ENCODE peak calls at places on chromosomes 1 and 21, in six cellular contexts. One of them, this sample, is unnamed.

GRCh38 chr1:114597949-114598348 is 16.5 kb upstream of the BCAS2 start:
- DNase-seq in SK-N-SH: no peak
- DNase-seq in left ventricle myocardium inferior: no peak
- DNase-seq in tibial artery: no peak
- DNase-seq in cardiac muscle cell: no peak
- DNase-seq in fibroblast of lung: peak; percentile 56
- DNase-seq in this sample: no peak

GRCh38 chr1:17232759-17233661 is 15.9 kb upstream of the PADI3 start:
- DNase-seq in cardiac muscle cell: peak; percentile 62
- DNase-seq in SK-N-SH: no peak
- DNase-seq in tibial artery: no peak
- DNase-seq in left ventricle myocardium inferior: no peak
- DNase-seq in fibroblast of lung: peak; percentile 59
- DNase-seq in this sample: peak; percentile 79

GRCh38 chr1:214332950-214333798 is 52.2 kb downstream of the SMYD2 start:
- DNase-seq in SK-N-SH: peak; percentile 72
- DNase-seq in left ventricle myocardium inferior: no peak
- DNase-seq in cardiac muscle cell: peak; percentile 73
- DNase-seq in tibial artery: peak; percentile 61
- DNase-seq in fibroblast of lung: peak; percentile 70
- DNase-seq in this sample: no peak

GRCh38 chr1:173024543-173024942 is 26.2 kb downstream of the TNFSF18 start:
- DNase-seq in cardiac muscle cell: no peak
- DNase-seq in SK-N-SH: no peak
- DNase-seq in fibroblast of lung: no peak
- DNase-seq in tibial artery: no peak
- DNase-seq in left ventricle myocardium inferior: no peak
- DNase-seq in this sample: no peak

GRCh38 chr1:155124503-155125463 is 2.9 kb upstream of the EFNA1 start:
- DNase-seq in cardiac muscle cell: peak; percentile 50
- DNase-seq in SK-N-SH: no peak
- DNase-seq in tibial artery: no peak
- DNase-seq in left ventricle myocardium inferior: no peak
- DNase-seq in fibroblast of lung: no peak
- DNase-seq in this sample: peak; percentile 85

GRCh38 chr21:27519357-27519756 is 552.5 kb upstream of the ADAMTS5 start:
- DNase-seq in fibroblast of lung: peak; percentile 91
- DNase-seq in left ventricle myocardium inferior: no peak
- DNase-seq in SK-N-SH: no peak
- DNase-seq in cardiac muscle cell: peak; percentile 72
- DNase-seq in tibial artery: no peak
- DNase-seq in this sample: no peak

GRCh38 chr21:34614443-34614692 is 545 bp downstream of the RCAN1 start:
- DNase-seq in fibroblast of lung: no peak
- DNase-seq in left ventricle myocardium inferior: no peak
- DNase-seq in cardiac muscle cell: no peak
- DNase-seq in SK-N-SH: no peak
- DNase-seq in tibial artery: no peak
- DNase-seq in this sample: no peak

GRCh38 chr1:52179073-52179472 is 37.2 kb downstream of the ZFYVE9 start:
- DNase-seq in left ventricle myocardium inferior: no peak
- DNase-seq in cardiac muscle cell: no peak
- DNase-seq in tibial artery: no peak
- DNase-seq in fibroblast of lung: no peak
- DNase-seq in SK-N-SH: no peak
- DNase-seq in this sample: no peak

GRCh38 chr1:40218333-40218732 is 29.4 kb upstream of the TMCO2 start:
- DNase-seq in fibroblast of lung: no peak
- DNase-seq in cardiac muscle cell: no peak
- DNase-seq in SK-N-SH: no peak
- DNase-seq in left ventricle myocardium inferior: no peak
- DNase-seq in tibial artery: no peak
- DNase-seq in this sample: no peak

GRCh38 chr1:241048558-241048957 is 308.4 kb downstream of the RGS7 start:
- DNase-seq in fibroblast of lung: no peak
- DNase-seq in cardiac muscle cell: no peak
- DNase-seq in SK-N-SH: no peak
- DNase-seq in tibial artery: no peak
- DNase-seq in left ventricle myocardium inferior: no peak
- DNase-seq in this sample: no peak

GRCh38 chr1:214979191-214979590 is 103.3 kb upstream of the KCNK2 start:
- DNase-seq in SK-N-SH: no peak
- DNase-seq in cardiac muscle cell: no peak
- DNase-seq in tibial artery: no peak
- DNase-seq in fibroblast of lung: no peak
- DNase-seq in left ventricle myocardium inferior: no peak
- DNase-seq in this sample: no peak

GRCh38 chr21:32442566-32443318 is 30.2 kb downstream of the EVA1C start:
- DNase-seq in left ventricle myocardium inferior: no peak
- DNase-seq in cardiac muscle cell: peak; percentile 69
- DNase-seq in fibroblast of lung: no peak
- DNase-seq in tibial artery: no peak
- DNase-seq in SK-N-SH: no peak
- DNase-seq in this sample: no peak

GRCh38 chr1:201988593-201988992 is 6.1 kb downstream of the RNPEP start:
- DNase-seq in SK-N-SH: no peak
- DNase-seq in cardiac muscle cell: no peak
- DNase-seq in tibial artery: no peak
- DNase-seq in left ventricle myocardium inferior: no peak
- DNase-seq in fibroblast of lung: no peak
- DNase-seq in this sample: no peak

GRCh38 chr1:228308085-228308601 is 98.5 kb downstream of the TRIM11 start:
- DNase-seq in SK-N-SH: no peak
- DNase-seq in cardiac muscle cell: no peak
- DNase-seq in left ventricle myocardium inferior: no peak
- DNase-seq in tibial artery: no peak
- DNase-seq in fibroblast of lung: no peak
- DNase-seq in this sample: no peak

GRCh38 chr1:197066719-197067456 is at the start of gene F13B:
- DNase-seq in SK-N-SH: no peak
- DNase-seq in fibroblast of lung: peak; percentile 7
- DNase-seq in tibial artery: no peak
- DNase-seq in cardiac muscle cell: no peak
- DNase-seq in left ventricle myocardium inferior: no peak
- DNase-seq in this sample: no peak
- H3K4me1 ChIP-seq in SK-N-SH: no peaks in the 10 kb centered on the region
- H3K4me1 ChIP-seq in fibroblast of lung: no peaks in the 10 kb centered on the region
- H3K4me1 ChIP-seq in tibial artery: no peaks in the 10 kb centered on the region
- H3K4me1 ChIP-seq in cardiac muscle cell: no peaks in the 10 kb centered on the region
- H3K4me1 ChIP-seq in left ventricle myocardium inferior: no peaks in the 10 kb centered on the region
- H3K4me1 ChIP-seq in this sample: no peaks in the 10 kb centered on the region

GRCh38 chr1:235993652-235994051 is 71.2 kb downstream of the NID1 start:
- DNase-seq in tibial artery: no peak
- DNase-seq in cardiac muscle cell: no peak
- DNase-seq in SK-N-SH: no peak
- DNase-seq in left ventricle myocardium inferior: no peak
- DNase-seq in fibroblast of lung: no peak
- DNase-seq in this sample: no peak

GRCh38 chr1:235992868-235993267 is 72.0 kb downstream of the NID1 start:
- DNase-seq in SK-N-SH: no peak
- DNase-seq in fibroblast of lung: no peak
- DNase-seq in tibial artery: no peak
- DNase-seq in cardiac muscle cell: no peak
- DNase-seq in left ventricle myocardium inferior: no peak
- DNase-seq in this sample: no peak

GRCh38 chr1:235992346-235992745 is 72.5 kb downstream of the NID1 start:
- DNase-seq in tibial artery: no peak
- DNase-seq in cardiac muscle cell: no peak
- DNase-seq in SK-N-SH: no peak
- DNase-seq in left ventricle myocardium inferior: no peak
- DNase-seq in fibroblast of lung: no peak
- DNase-seq in this sample: no peak

GRCh38 chr1:235989105-235989504 is 75.8 kb downstream of the NID1 start:
- DNase-seq in SK-N-SH: no peak
- DNase-seq in left ventricle myocardium inferior: no peak
- DNase-seq in tibial artery: no peak
- DNase-seq in cardiac muscle cell: no peak
- DNase-seq in fibroblast of lung: no peak
- DNase-seq in this sample: no peak

GRCh38 chr1:235990376-235990795 is 74.5 kb downstream of the NID1 start:
- DNase-seq in cardiac muscle cell: peak; percentile 96
- DNase-seq in tibial artery: no peak
- DNase-seq in SK-N-SH: no peak
- DNase-seq in fibroblast of lung: peak; percentile 37
- DNase-seq in left ventricle myocardium inferior: no peak
- DNase-seq in this sample: no peak
- TF ChIP-seq CTCF in cardiac muscle cell: peak; percentile 49
- TF ChIP-seq CTCF in tibial artery: no peak
- TF ChIP-seq CTCF in SK-N-SH: no peak
- TF ChIP-seq CTCF in fibroblast of lung: no peak
- TF ChIP-seq CTCF in left ventricle myocardium inferior: no peak
- TF ChIP-seq CTCF in this sample: peak; percentile 41

GRCh38 chr1:59670662-59671061 is 144.1 kb upstream of the HOOK1 start:
- DNase-seq in SK-N-SH: no peak
- DNase-seq in left ventricle myocardium inferior: no peak
- DNase-seq in tibial artery: peak; percentile 59
- DNase-seq in fibroblast of lung: no peak
- DNase-seq in cardiac muscle cell: peak; percentile 20
- DNase-seq in this sample: no peak
- H3K4me1 ChIP-seq in SK-N-SH: no peaks in the 10 kb centered on the region
- H3K4me1 ChIP-seq in left ventricle myocardium inferior: peaks cover 46% of the 10 kb centered on the region
- H3K4me1 ChIP-seq in tibial artery: peaks cover 26% of the 10 kb centered on the region
- H3K4me1 ChIP-seq in fibroblast of lung: peaks cover 3% of the 10 kb centered on the region
- H3K4me1 ChIP-seq in cardiac muscle cell: peaks cover 6% of the 10 kb centered on the region
- H3K4me1 ChIP-seq in this sample: peaks cover 48% of the 10 kb centered on the region

DNA sequence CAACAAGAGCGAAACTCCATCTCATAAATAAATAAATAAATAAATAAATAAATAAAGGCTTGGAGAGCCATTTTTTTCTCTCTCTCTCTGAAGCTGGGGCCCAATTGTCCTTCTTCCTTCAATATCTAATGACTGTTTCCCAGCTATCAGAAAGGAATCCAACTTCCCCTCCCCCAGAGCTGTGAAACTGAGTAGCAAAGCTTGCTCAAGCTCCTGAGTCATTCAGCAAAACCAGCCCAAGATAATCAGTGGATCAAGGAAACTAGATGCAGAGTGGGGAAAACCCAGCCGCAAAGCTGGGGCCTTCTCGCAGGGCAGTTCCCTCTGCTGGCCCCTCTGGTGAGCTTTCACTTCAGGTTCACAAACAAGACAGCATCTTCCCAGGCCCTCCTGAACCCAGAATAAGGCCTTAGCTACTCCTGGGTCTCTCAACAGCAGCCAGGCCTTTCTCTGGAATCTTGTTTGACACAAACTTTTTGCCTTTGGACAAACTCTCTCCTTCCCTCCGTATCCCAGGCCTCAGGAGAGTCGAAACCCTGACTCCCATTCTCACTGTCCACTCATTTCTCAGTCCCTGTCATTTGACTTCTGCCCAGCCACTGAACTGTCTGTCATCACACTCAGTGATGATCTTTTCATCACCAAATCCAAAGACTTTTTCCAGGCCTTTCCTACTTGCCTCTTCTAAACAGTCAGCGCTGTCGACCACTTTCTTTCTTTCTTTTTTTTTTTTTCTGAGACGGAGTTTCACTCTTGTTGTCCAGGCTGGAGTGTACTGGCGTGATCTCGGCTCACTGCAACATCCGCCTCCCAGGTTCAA is 18.0 kb upstream of the PTP4A2 start:
- DNase-seq in tibial artery: peak; percentile 89
- DNase-seq in cardiac muscle cell: peak; percentile 99
- DNase-seq in fibroblast of lung: peak; percentile 100
- DNase-seq in SK-N-SH: no peak
- DNase-seq in left ventricle myocardium inferior: peak; percentile 61
- DNase-seq in this sample: peak; percentile 80
- TF ChIP-seq CTCF in tibial artery: peak; percentile 53
- TF ChIP-seq CTCF in cardiac muscle cell: peak; percentile 66
- TF ChIP-seq CTCF in fibroblast of lung: peak; percentile 55
- TF ChIP-seq CTCF in SK-N-SH: peak; percentile 47
- TF ChIP-seq CTCF in left ventricle myocardium inferior: no peak
- TF ChIP-seq CTCF in this sample: peak; percentile 51

GRCh38 chr1:208240698-208241355 is 3.4 kb downstream of the PLXNA2 start:
- DNase-seq in tibial artery: no peak
- DNase-seq in fibroblast of lung: no peak
- DNase-seq in left ventricle myocardium inferior: no peak
- DNase-seq in SK-N-SH: no peak
- DNase-seq in cardiac muscle cell: no peak
- DNase-seq in this sample: no peak
- H3K4me1 ChIP-seq in tibial artery: peaks cover 78% of the 10 kb centered on the region
- H3K4me1 ChIP-seq in fibroblast of lung: no peaks in the 10 kb centered on the region
- H3K4me1 ChIP-seq in left ventricle myocardium inferior: peaks cover 93% of the 10 kb centered on the region
- H3K4me1 ChIP-seq in SK-N-SH: peaks cover 65% of the 10 kb centered on the region
- H3K4me1 ChIP-seq in cardiac muscle cell: peaks cover 57% of the 10 kb centered on the region
- H3K4me1 ChIP-seq in this sample: peaks cover 82% of the 10 kb centered on the region

DNA sequence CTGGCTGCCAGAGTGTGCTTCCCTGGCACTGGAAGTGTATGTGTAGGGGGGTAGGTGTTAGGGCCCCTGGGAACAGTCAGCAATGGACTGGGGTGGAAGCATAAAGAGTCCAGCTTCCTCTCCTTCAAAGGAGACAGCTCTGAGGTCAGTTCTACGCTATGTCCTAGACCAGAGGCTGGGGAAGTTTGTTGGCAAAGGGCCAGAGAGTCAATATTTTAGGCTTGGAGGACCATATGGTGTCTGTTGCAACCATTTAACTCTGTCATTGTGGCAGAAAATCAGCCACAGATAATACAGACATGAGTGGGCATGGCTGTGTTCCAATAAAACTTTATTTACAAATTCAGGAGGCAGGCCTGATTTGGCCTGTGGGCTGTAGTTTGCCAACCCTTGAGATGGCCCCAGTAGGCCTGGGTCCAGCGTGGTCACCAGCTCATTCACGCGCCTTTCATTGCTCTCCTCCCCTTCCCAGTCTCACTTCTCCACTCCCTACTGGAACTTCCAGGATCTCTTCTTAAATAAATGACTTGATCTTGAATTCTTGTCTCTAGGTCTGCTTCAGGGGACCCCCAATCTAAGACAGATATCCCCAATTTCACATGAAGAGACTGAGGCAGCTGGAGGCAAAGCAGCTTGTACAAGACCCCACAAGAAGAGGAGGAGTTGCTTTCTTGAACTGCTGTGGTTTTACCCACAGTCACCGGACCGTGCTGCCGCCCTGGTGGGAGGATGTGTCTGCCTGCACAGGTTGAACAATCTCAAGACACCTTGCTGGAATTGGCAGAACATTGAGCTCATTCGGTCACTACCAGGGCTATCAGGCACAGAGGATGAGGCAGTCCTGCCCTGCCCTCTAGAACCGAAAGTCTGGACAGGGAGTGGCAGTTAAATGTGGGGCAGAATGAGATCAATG is 162.4 kb upstream of the POU3F1 start:
- DNase-seq in tibial artery: no peak
- DNase-seq in left ventricle myocardium inferior: no peak
- DNase-seq in SK-N-SH: no peak
- DNase-seq in cardiac muscle cell: peak; percentile 11
- DNase-seq in fibroblast of lung: no peak
- DNase-seq in this sample: no peak
- TF ChIP-seq CTCF in tibial artery: no peak
- TF ChIP-seq CTCF in left ventricle myocardium inferior: no peak
- TF ChIP-seq CTCF in SK-N-SH: no peak
- TF ChIP-seq CTCF in cardiac muscle cell: no peak
- TF ChIP-seq CTCF in fibroblast of lung: no peak
- TF ChIP-seq CTCF in this sample: no peak

GRCh38 chr21:38958940-38959685 is 153.4 kb downstream of the ETS2 start:
- DNase-seq in left ventricle myocardium inferior: no peak
- DNase-seq in fibroblast of lung: peak; percentile 92
- DNase-seq in SK-N-SH: no peak
- DNase-seq in cardiac muscle cell: peak; percentile 88
- DNase-seq in tibial artery: peak; percentile 29
- DNase-seq in this sample: no peak
- H3K4me1 ChIP-seq in left ventricle myocardium inferior: peaks cover 49% of the 10 kb centered on the region
- H3K4me1 ChIP-seq in fibroblast of lung: peaks cover 37% of the 10 kb centered on the region
- H3K4me1 ChIP-seq in SK-N-SH: peaks cover 28% of the 10 kb centered on the region
- H3K4me1 ChIP-seq in cardiac muscle cell: peaks cover 49% of the 10 kb centered on the region
- H3K4me1 ChIP-seq in tibial artery: peaks cover 15% of the 10 kb centered on the region
- H3K4me1 ChIP-seq in this sample: peaks cover 42% of the 10 kb centered on the region

This sample was measured in keratinocyte.